ENCODE peak calls at places on chromosomes 2 and 18, in five cellular contexts. X is sigmoid colon, R is A549, S is transverse colon, U is tibial nerve. W is an unnamed sample.
A peak's percentile ranks its signal among the peaks of the same experiment; 100 is the strongest.

GRCh38 chr2:9269695-9270365 is 63.2 kb downstream of the ASAP2 start:
- DNase-seq in X (no peak), U (no peak), R (no peak), S (no peak), W (no peak)

GRCh38 chr2:24164416-24164973 is 10.4 kb upstream of the FAM228A start:
- DNase-seq in S (peak; percentile 26), X (no peak), U (no peak), R (peak; percentile 67), W (no peak)

GRCh38 chr2:226847090-226847489 is 11.2 kb downstream of the RHBDD1 start:
- DNase-seq in S (no peak), U (no peak), R (no peak), X (no peak), W (no peak)

GRCh38 chr2:113685471-113685870 is 58.4 kb downstream of the RABL2A start:
- DNase-seq in X (no peak), S (no peak), U (no peak), R (no peak), W (no peak)

GRCh38 chr2:239108459-239108858 is 260.6 kb downstream of the TWIST2 start:
- DNase-seq in X (no peak), S (no peak), U (no peak), R (no peak), W (no peak)

GRCh38 chr2:45168731-45169338 is 159.6 kb upstream of the SIX2 start:
- DNase-seq in S (no peak), U (no peak), X (no peak), R (peak; percentile 75), W (no peak)

GRCh38 chr2:215816424-215816823 is 196.9 kb downstream of the MREG start:
- DNase-seq in U (no peak), S (peak; percentile 17), X (no peak), R (no peak), W (no peak)

GRCh38 chr2:146317959-146318358 is 1526.9 kb upstream of the ACVR2A start:
- DNase-seq in R (no peak), U (no peak), X (no peak), S (no peak), W (no peak)

GRCh38 chr2:73243884-73244570 is 9.9 kb downstream of the CCT7 start:
- DNase-seq in U (no peak), R (no peak), X (no peak), S (no peak), W (no peak)

GRCh38 chr2:231947694-231948093 is 13.8 kb upstream of the DIS3L2 start:
- DNase-seq in R (no peak), S (no peak), X (no peak), U (no peak), W (no peak)

GRCh38 chr18:48949606-48950535 is 894 bp downstream of the SMAD7 start:
- DNase-seq in U (no peak), X (no peak), R (no peak), S (peak; percentile 52), W (peak; percentile 87)

GRCh38 chr2:11093467-11093866 is 61.8 kb upstream of the SLC66A3 start:
- DNase-seq in U (no peak), R (no peak), S (no peak), X (no peak), W (no peak)

GRCh38 chr2:66693007-66693965 is 258.4 kb downstream of the MEIS1 start:
- DNase-seq in U (no peak), R (no peak), X (no peak), S (no peak), W (no peak)

GRCh38 chr2:31187166-31187565 is 30.1 kb downstream of the CAPN14 start:
- DNase-seq in X (no peak), S (no peak), R (no peak), U (no peak), W (no peak)

GRCh38 chr2:54122939-54123338 is 7.5 kb downstream of the ACYP2 start:
- DNase-seq in X (no peak), S (no peak), U (no peak), R (peak; percentile 24), W (no peak)

GRCh38 chr2:225100856-225101294 is 58.6 kb upstream of the DOCK10 start:
- DNase-seq in R (peak; percentile 71), S (no peak), U (no peak), X (no peak), W (no peak)

GRCh38 chr18:54737986-54738385 is 90.3 kb upstream of the RAB27B start:
- DNase-seq in U (no peak), R (peak; percentile 7), X (no peak), S (no peak), W (no peak)

GRCh38 chr2:175175896-175176295 is 5.6 kb downstream of the ATP5MC3 start:
- DNase-seq in S (no peak), U (no peak), R (no peak), X (no peak), W (no peak)
- TF ChIP-seq POLR2A in S (no peak), U (no peak), R (no peak), X (no peak), W (no peak)

DNA sequence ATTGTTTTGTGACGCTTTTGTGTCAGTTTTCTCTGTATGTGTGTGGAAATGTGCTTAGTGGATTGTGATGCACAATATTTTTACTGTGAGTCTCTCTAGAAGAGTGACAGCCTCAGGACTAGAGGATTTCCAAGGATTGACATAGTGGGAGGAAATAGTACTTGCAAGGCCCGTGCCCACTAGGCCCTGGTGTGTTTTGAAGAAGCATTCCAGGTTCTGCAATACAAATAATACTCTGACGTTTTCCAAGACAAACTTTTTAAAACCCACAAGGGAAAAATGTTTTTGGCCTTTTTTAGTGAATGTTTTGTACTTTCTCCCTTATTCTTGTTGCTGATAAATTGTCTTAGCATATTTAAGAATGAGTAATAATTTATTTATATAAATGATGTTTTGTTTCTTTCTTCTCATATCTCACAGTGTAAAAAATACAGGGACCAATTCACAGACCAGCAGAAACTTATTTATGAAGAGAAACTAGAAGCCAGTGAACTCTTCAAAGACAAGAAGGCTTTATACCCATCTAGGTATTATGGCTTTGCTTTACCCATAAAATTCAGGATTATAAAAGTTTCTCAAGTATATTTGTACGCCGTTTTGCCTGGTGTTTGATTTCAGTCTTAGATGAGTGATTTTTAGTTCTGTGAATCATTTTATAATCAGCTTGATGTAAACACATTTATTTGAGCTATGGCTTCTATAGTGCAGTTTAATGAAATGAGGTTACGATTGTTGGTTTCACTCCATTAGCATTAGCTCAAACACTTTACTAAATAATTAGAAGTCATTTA is 165.6 kb downstream of the MYO1B start:
- DNase-seq in U (no peak), X (no peak), R (no peak), S (no peak), W (no peak)
- H3K4me1 ChIP-seq in U (peaks cover 25% of the 10 kb centered on the region), X (no peaks in the 10 kb centered on the region), R (peaks cover 2% of the 10 kb centered on the region), S (peaks cover 22% of the 10 kb centered on the region), W (no peaks in the 10 kb centered on the region)

GRCh38 chr18:51525453-51526225 is 328.2 kb upstream of the MEX3C start:
- DNase-seq in S (no peak), X (no peak), U (no peak), R (no peak), W (no peak)
- TF ChIP-seq POLR2A in S (no peak), X (no peak), U (no peak), R (no peak), W (no peak)

GRCh38 chr2:37764108-37764507 is 92.7 kb upstream of the CDC42EP3 start:
- DNase-seq in R (no peak), U (no peak), S (no peak), X (no peak), W (no peak)
- H3K4me1 ChIP-seq in R (peaks cover 50% of the 10 kb centered on the region), U (peaks cover 36% of the 10 kb centered on the region), S (peaks cover 30% of the 10 kb centered on the region), X (peaks cover 20% of the 10 kb centered on the region), W (peaks cover 3% of the 10 kb centered on the region)

DNA sequence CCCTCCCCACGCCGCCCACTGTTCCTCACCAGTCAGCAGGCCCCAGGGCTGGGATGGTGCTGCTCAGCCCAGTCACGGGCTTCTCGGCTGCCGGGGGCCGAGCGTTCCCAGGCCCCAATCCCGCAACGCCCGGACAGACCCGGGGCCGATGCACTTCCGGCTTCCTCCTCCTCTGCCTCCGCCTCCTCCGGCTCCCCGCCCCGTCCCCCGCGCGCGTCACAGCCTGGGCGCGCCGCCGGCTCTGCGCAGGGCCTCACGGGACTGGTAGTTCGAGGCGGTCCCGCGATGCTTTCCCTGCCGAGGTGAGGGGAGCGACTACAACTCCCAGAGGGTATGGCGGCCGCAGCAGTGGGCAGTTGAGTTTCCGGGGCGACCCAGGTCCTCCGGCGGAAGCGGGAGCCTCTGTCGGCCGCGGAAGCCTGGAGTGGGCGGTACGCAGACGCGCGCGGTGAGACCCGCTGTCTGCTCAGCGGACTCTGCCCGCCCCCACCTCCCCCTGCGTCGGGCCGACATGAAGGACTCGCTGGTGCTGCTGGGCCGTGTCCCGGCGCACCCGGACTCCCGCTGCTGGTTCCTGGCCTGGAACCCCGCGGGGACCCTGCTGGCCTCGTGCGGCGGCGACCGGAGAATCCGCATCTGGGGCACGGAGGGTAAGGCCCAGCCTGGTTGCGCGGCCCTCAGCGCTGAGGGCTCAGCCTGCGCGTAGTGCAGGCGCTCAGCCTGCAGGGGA is at the start of the genes CIAO1 and TMEM127:
- DNase-seq in R (peak; percentile 90), S (peak; percentile 99), U (peak; percentile 94), X (peak; percentile 99), W (peak; percentile 100)
- TF ChIP-seq POLR2A in R (peak; percentile 75), S (peak; percentile 98), U (peak; percentile 89), X (peak; percentile 88), W (peak; percentile 74)